ENCODE peak calls at places on chromosome 13, in seven cellular contexts. V is left ventricle myocardium inferior, W is RWPE2, P is upper lobe of right lung, F is tibial nerve, N is BE2C, B is pancreas. R is an unnamed sample. For H3K27me3, the result is how much of the 10 kb centered on the place peaks cover.

GRCh38 chr13:45282994-45283393 is 58.0 kb downstream of the TPT1 start:
- DNase-seq in N (no peak), B (no peak), F (no peak), W (no peak), P (no peak), V (no peak), R (no peak)

GRCh38 chr13:90738881-90739280 is 608.6 kb upstream of the MIR17HG start:
- DNase-seq in W (no peak), F (no peak), V (no peak), N (no peak), P (no peak), B (no peak), R (no peak)

GRCh38 chr13:90768116-90768515 is 579.4 kb upstream of the MIR17HG start:
- DNase-seq in F (no peak), N (no peak), V (no peak), B (no peak), W (no peak), P (no peak), R (no peak)

GRCh38 chr13:30617315-30618185 is at the start of gene USPL1:
- DNase-seq in P (peak), W (peak), N (peak), F (peak), V (peak), B (peak), R (peak)

GRCh38 chr13:73981595-73981994 is 152.6 kb downstream of the KLF12 start:
- DNase-seq in W (no peak), F (no peak), B (no peak), V (no peak), N (no peak), P (no peak), R (no peak)

GRCh38 chr13:96200810-96201209 is 110.9 kb downstream of the HS6ST3 start:
- DNase-seq in P (no peak), N (peak), W (no peak), F (no peak), B (no peak), V (no peak), R (no peak)

GRCh38 chr13:27183561-27184147 is 12.0 kb upstream of the USP12 start:
- DNase-seq in V (no peak), P (no peak), F (no peak), B (no peak), W (no peak), N (no peak), R (no peak)

GRCh38 chr13:94679614-94680013 is 32.7 kb downstream of the SOX21 start:
- DNase-seq in P (no peak), F (no peak), V (no peak), N (no peak), B (no peak), W (no peak), R (no peak)

GRCh38 chr13:60431108-60431700 is 34.2 kb downstream of the TDRD3 start:
- DNase-seq in B (no peak), F (no peak), W (no peak), P (no peak), N (no peak), V (no peak), R (no peak)

GRCh38 chr13:90455861-90456260 is 891.6 kb upstream of the MIR17HG start:
- DNase-seq in P (no peak), B (no peak), F (no peak), W (no peak), N (no peak), V (no peak), R (no peak)

GRCh38 chr13:33723365-33723764 is 94.6 kb upstream of the RFC3 start:
- DNase-seq in W (no peak), P (no peak), B (no peak), N (no peak), F (no peak), V (no peak), R (no peak)

DNA sequence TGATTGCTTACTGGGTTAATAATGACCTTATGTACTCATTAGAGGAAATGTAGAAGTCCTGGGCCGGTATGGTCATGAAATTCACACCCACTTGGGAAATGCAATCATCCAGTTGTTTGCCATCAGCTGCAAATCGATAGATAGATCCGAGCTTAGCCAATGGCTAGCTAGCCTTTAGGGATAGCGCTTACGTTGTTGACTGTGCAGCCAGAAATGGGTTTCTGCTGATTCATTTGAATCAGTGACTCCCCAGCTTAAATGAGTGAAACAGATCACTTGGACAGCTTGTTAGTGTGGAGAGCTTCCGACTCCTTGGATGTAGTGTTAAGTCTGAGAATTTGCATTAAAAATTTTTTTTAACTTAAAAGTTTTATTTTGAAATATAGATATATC is 11.8 kb downstream of the IL17D start:
- DNase-seq in N (no peak), F (no peak), W (no peak), V (no peak), P (no peak), B (no peak), R (no peak)
- H3K27me3 ChIP-seq in N (under half), F (under half), W (under half), V (under half), P (under half), B (under half), R (under half)

DNA sequence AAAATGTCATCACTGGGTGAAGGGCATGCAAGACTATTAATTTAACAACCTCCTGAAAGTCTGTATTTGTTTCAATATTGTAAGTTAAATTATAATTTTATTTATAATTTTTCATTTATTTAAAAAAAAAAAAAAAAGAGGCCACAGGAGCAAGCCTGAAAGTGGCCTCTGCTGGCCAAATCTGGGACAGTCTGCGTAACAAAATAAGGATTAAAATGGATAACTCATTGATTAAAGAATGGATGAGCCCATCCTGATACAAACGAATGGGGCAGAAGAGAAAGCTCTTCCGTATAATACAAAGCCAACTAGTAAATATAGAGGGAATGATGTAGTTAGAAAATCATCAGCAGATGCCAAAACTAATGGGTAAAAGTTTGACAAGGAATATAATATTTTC is 36.2 kb downstream of the SUCLA2 start:
- DNase-seq in V (no peak), B (no peak), N (no peak), F (no peak), W (no peak), P (no peak), R (no peak)
- TF ChIP-seq CTCF in V (no peak), B (no peak), N (no peak), F (no peak), W (no peak), P (no peak), R (peak)

GRCh38 chr13:37651371-37651770 is 52.8 kb upstream of the POSTN start:
- DNase-seq in W (no peak), V (no peak), B (no peak), F (no peak), P (no peak), N (no peak), R (no peak)

GRCh38 chr13:37652596-37652995 is 54.0 kb upstream of the POSTN start:
- DNase-seq in P (no peak), N (no peak), W (no peak), V (no peak), B (no peak), F (no peak), R (no peak)

GRCh38 chr13:37651891-37652290 is 53.3 kb upstream of the POSTN start:
- DNase-seq in B (no peak), F (no peak), P (no peak), V (no peak), N (no peak), W (no peak), R (no peak)

GRCh38 chr13:37657134-37657533 is 58.6 kb upstream of the POSTN start:
- DNase-seq in B (no peak), W (no peak), F (no peak), N (no peak), V (no peak), P (no peak), R (no peak)

GRCh38 chr13:37656247-37656940 is 57.8 kb upstream of the POSTN start:
- DNase-seq in F (no peak), P (no peak), V (no peak), W (peak), B (no peak), N (no peak), R (no peak)
- H3K27me3 ChIP-seq in F (under half), P (under half), V (under half), W (under half), B (under half), N (under half), R (under half)

DNA sequence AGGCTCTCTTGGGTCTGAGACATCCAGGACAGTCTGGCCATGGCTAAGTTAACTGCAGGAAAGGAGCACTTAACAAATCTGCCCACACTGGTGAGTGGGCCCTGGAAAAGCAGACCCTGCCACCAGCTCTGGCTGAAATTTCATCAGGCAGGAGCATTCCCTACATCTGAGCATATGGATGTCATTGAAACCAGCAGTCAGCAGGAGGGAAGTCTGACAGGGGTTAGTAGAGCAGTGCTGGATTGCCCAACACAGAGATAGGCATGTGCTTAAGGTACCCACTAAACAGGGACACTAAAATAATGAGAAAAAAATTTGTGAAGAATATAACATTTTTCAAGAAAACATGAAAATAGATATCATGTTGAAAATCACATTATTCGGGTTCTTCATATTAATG is 13.6 kb upstream of the ACOD1 start:
- DNase-seq in P (no peak), B (no peak), F (no peak), W (no peak), V (no peak), N (no peak), R (no peak)
- TF ChIP-seq CTCF in P (no peak), B (no peak), F (no peak), W (no peak), V (no peak), N (no peak), R (no peak)

GRCh38 chr13:112970552-112971287 is 1.7 kb downstream of the MCF2L start:
- DNase-seq in V (no peak), P (peak), B (peak), W (peak), N (no peak), F (no peak), R (no peak)
- H3K27me3 ChIP-seq in V (under half), P (under half), B (under half), W (half or more), N (under half), F (half or more), R (under half)

GRCh38 chr13:47019977-47020376 is 123.1 kb upstream of the HTR2A start:
- DNase-seq in P (no peak), V (no peak), N (no peak), W (no peak), F (no peak), B (no peak), R (no peak)
- TF ChIP-seq CTCF in P (no peak), V (no peak), N (no peak), W (no peak), F (no peak), B (no peak), R (no peak)